ENCODE peak calls at places on chromosomes 13 and 19, in eight cellular contexts. D, W, J, B, M, N, E and Q are unnamed samples.

GRCh38 chr13:30552567-30552966 is 65.2 kb upstream of the USPL1 start:
- DNase-seq in D (no peak), W (no peak), J (no peak), B (no peak), M (no peak), N (no peak), E (no peak), Q (no peak)

GRCh38 chr19:19774354-19775033 is 41.6 kb upstream of the ZNF14 start:
- DNase-seq in D (no peak), W (no peak), J (no peak), B (no peak), M (no peak), N (no peak), E (no peak), Q (no peak)

GRCh38 chr19:35868172-35868822 is at the start of gene APLP1:
- DNase-seq in D (peak), W (peak), J (peak), B (peak), M (peak), N (no peak), E (peak), Q (peak)

GRCh38 chr19:17996826-17997316 is 11.1 kb upstream of the ARRDC2 start:
- DNase-seq in D (peak), W (peak), J (peak), B (peak), M (peak), N (peak), E (peak), Q (peak)

GRCh38 chr13:32001392-32001768 is 30.2 kb upstream of the FRY start:
- DNase-seq in D (peak), W (peak), J (peak), B (no peak), M (no peak), N (peak), E (peak), Q (peak)

GRCh38 chr19:53424968-53425597 is 6.7 kb upstream of the ZNF761 start:
- DNase-seq in D (peak), W (peak), J (peak), B (peak), M (peak), N (peak), E (peak), Q (peak)

GRCh38 chr13:65744761-65745160 is 1485.4 kb downstream of the PCDH9 start:
- DNase-seq in D (peak), W (no peak), J (no peak), B (no peak), M (no peak), N (peak), E (no peak), Q (no peak)

GRCh38 chr13:90420683-90421082 is 926.8 kb upstream of the MIR17HG start:
- DNase-seq in D (peak), W (no peak), J (no peak), B (no peak), M (no peak), N (peak), E (peak), Q (no peak)

GRCh38 chr19:51002542-51003311 is 1.3 kb upstream of the KLK8 start:
- DNase-seq in D (no peak), W (no peak), J (no peak), B (no peak), M (no peak), N (no peak), E (peak), Q (peak)

GRCh38 chr13:113815151-113816058 is 48.5 kb downstream of the GAS6 start:
- DNase-seq in D (no peak), W (no peak), J (no peak), B (no peak), M (peak), N (no peak), E (peak), Q (no peak)

GRCh38 chr19:5014941-5015340 is 46.0 kb downstream of the KDM4B start:
- DNase-seq in D (no peak), W (no peak), J (no peak), B (no peak), M (peak), N (no peak), E (no peak), Q (no peak)

GRCh38 chr13:28475916-28476725 is 18.8 kb downstream of the FLT1 start:
- DNase-seq in D (peak), W (peak), J (no peak), B (no peak), M (no peak), N (peak), E (peak), Q (no peak)

GRCh38 chr13:24694907-24695306 is 14.7 kb downstream of the ATP12A start:
- DNase-seq in D (no peak), W (no peak), J (no peak), B (no peak), M (no peak), N (no peak), E (peak), Q (no peak)

GRCh38 chr13:24491853-24492252 is 20.7 kb downstream of the PARP4 start:
- DNase-seq in D (no peak), W (peak), J (no peak), B (no peak), M (no peak), N (no peak), E (no peak), Q (no peak)

GRCh38 chr19:40443930-40444180 is 280 bp downstream of the SERTAD3 start:
- DNase-seq in D (peak), W (no peak), J (no peak), B (no peak), M (no peak), N (no peak), E (no peak), Q (no peak)

GRCh38 chr13:40764587-40765403 is 6.2 kb downstream of the MRPS31 start:
- DNase-seq in D (peak), W (peak), J (no peak), B (no peak), M (no peak), N (no peak), E (no peak), Q (no peak)

GRCh38 chr19:23415561-23416191 is 20.4 kb upstream of the ZNF91 start:
- DNase-seq in D (no peak), W (no peak), J (peak), B (no peak), M (peak), N (no peak), E (no peak), Q (no peak)

GRCh38 chr19:12353375-12353774 is 12.1 kb downstream of the ZNF442 start:
- DNase-seq in D (no peak), W (no peak), J (no peak), B (no peak), M (no peak), N (no peak), E (no peak), Q (no peak)

GRCh38 chr19:42441047-42441440 is 1.7 kb downstream of the CXCL17 start:
- DNase-seq in D (no peak), W (no peak), J (no peak), B (no peak), M (no peak), N (no peak), E (peak), Q (no peak)

GRCh38 chr19:41649827-41650226 is 23.0 kb upstream of the CEACAM4 start:
- DNase-seq in D (no peak), W (no peak), J (no peak), B (no peak), M (no peak), N (no peak), E (peak), Q (no peak)

GRCh38 chr13:92143766-92144165 is 745.3 kb downstream of the GPC5 start:
- DNase-seq in D (no peak), W (no peak), J (no peak), B (no peak), M (no peak), N (no peak), E (no peak), Q (no peak)

GRCh38 chr13:68667863-68668262 is 1437.7 kb upstream of the PCDH9 start:
- DNase-seq in D (no peak), W (no peak), J (no peak), B (no peak), M (no peak), N (no peak), E (no peak), Q (no peak)

GRCh38 chr19:36046443-36047050 is 7.5 kb downstream of the THAP8 start:
- DNase-seq in D (peak), W (no peak), J (no peak), B (no peak), M (no peak), N (no peak), E (no peak), Q (no peak)

GRCh38 chr13:101552797-101553196 is 100.3 kb downstream of the ITGBL1 start:
- DNase-seq in D (peak), W (peak), J (no peak), B (no peak), M (no peak), N (peak), E (peak), Q (no peak)

DNA sequence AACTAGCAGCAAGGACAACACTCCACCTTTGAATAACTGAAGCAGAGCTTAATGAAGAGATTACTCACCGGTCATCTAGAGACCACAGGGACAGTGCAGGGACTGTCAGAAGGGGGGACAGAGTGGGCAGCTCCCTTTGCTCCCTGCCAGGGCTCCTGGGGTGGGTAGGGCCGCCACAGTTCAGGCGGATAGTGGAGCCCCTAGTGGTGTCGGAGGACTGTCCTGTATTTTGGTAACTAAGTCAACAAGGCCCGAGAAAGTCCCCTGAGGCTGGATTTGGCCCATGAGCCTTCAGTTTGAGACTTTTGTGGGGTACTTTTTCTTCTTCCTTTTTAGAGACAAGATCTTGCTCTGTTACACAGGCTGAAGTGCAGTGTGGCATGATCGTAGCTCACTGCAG is 44.6 kb downstream of the GJA3 start:
- DNase-seq in D (no peak), W (no peak), J (no peak), B (no peak), M (no peak), N (no peak), E (no peak), Q (no peak)
- TF ChIP-seq CTCF in D (no peak), W (no peak), J (no peak), B (no peak), M (no peak), N (no peak), E (no peak), Q (no peak)

DNA sequence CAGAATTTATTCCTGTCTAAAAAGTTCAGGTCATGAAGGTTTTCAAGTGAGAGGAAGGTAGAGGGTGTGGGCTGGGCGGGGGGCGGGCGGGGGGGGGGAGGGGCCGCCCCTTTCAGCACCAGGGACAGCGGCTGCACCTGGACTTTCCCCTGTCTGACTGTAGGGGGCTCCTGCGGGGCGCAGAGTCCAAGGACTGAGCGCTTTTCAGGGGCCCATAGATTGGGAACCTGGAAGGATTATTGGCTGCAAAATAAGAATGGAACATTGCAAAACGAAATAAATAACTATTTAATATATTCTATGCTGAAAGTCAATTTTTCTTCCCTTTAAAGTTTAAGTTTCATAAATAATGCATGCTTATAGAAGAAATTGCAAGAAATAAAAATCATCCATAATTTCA is 8.9 kb upstream of the CYP4F3 start:
- DNase-seq in D (no peak), W (no peak), J (no peak), B (no peak), M (no peak), N (no peak), E (peak), Q (no peak)
- TF ChIP-seq CTCF in D (peak), W (peak), J (peak), B (no peak), M (no peak), N (peak), E (peak), Q (peak)

DNA sequence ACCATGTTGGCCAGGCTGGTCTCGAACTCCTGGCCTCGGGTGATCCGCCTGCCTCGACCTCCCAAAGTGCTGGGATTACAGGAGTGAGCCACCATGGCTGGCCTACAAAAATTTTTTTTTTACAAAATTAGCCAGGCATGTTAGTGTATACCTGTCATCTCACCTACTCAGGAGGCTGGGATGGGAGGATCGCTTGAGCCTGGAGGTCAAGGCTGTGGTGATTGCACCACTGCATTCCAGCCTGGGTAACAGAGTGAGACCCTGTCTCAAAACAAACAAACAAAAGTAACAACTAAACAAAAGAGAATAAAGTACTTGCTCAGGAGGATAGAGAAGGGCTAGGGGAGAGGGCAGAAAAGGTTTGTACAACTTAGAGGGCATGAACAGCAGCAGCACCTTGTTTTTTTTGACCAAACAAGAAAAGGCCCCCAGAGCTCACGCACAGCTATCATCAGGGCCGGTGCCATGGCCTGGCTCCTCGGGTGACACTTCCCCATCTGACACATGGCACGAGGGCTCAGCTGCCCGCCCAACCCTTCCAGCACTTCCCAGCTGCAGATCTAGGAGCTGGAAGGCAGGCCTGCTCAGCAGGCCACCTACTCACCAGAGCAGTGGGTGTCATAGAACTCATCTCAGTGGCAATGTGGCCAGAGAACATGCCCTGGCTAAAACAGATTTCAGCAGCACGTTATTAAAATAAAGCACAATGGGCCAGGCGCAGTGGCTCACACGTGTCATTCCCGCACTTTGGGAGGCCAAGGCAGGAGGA is 8.6 kb upstream of the SLC7A9 start:
- DNase-seq in D (no peak), W (no peak), J (no peak), B (no peak), M (no peak), N (no peak), E (no peak), Q (no peak)
- TF ChIP-seq CTCF in D (no peak), W (no peak), J (no peak), B (no peak), M (no peak), N (no peak), E (no peak), Q (no peak)

GRCh38 chr19:37563518-37563917 is 31.1 kb downstream of the ZNF571 start:
- DNase-seq in D (no peak), W (no peak), J (no peak), B (no peak), M (no peak), N (no peak), E (no peak), Q (no peak)
- TF ChIP-seq CTCF in D (no peak), W (no peak), J (no peak), B (no peak), M (no peak), N (no peak), E (no peak), Q (no peak)

GRCh38 chr19:48810151-48810550 is 678 bp downstream of the BCAT2 start:
- DNase-seq in D (no peak), W (no peak), J (no peak), B (no peak), M (no peak), N (no peak), E (no peak), Q (peak)

GRCh38 chr19:48814895-48815294 is 4.1 kb upstream of the BCAT2 start:
- DNase-seq in D (no peak), W (no peak), J (no peak), B (no peak), M (no peak), N (no peak), E (no peak), Q (no peak)

GRCh38 chr19:48812094-48812929 is 1.5 kb upstream of the BCAT2 start:
- DNase-seq in D (peak), W (peak), J (peak), B (peak), M (peak), N (peak), E (peak), Q (peak)

GRCh38 chr19:48815870-48816501 is 5.2 kb upstream of the BCAT2 start:
- DNase-seq in D (no peak), W (no peak), J (no peak), B (no peak), M (no peak), N (peak), E (no peak), Q (peak)

DNA sequence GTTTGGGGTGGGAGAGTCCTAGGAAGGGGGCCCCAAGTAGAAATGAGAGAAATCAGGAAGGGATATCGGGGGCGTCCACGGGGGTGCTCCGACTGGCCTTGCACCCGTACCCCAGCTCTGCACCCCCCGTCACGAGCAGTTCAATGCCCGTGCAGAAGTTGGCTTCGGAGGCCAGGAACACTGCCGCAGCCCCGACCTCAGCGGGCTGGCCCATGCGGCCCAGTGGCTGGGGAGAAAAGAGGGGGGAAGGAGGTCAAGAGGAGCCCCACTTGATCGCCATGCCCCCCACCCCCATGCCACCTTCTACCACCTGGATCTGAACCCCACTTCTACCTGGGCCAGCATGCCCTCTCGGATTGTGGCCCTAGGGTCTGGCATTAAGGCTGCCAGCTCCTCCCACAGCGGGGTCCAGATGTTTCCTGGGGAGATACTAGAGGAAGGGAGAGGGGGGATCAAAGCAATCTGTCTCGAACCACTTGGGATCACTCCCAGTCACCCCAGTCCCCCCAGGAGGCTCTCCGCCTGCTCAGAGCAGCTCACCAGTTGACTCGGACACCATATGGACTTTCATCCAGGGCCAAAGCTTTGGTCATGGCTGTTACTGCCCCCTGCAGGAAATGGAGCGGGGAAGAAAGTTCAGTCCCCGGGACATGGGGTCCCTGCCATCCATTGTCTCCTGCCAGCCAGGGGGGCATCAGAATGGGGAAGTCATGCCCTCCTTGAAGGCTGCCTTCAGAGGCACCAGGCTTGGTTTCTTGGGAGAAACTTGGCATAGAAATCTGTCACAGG is 2.5 kb upstream of the BCAT2 start:
- DNase-seq in D (no peak), W (no peak), J (no peak), B (no peak), M (no peak), N (no peak), E (no peak), Q (peak)
- TF ChIP-seq CTCF in D (no peak), W (peak), J (no peak), B (no peak), M (no peak), N (no peak), E (peak), Q (no peak)

GRCh38 chr19:1501200-1501595 is 10.2 kb downstream of the REEP6 start:
- DNase-seq in D (no peak), W (no peak), J (no peak), B (no peak), M (no peak), N (no peak), E (no peak), Q (no peak)

GRCh38 chr19:1503925-1504430 is 8.8 kb downstream of the ADAMTSL5 start:
- DNase-seq in D (no peak), W (no peak), J (no peak), B (no peak), M (no peak), N (no peak), E (no peak), Q (no peak)

GRCh38 chr19:1502433-1503088 is 10.3 kb downstream of the ADAMTSL5 start:
- DNase-seq in D (no peak), W (no peak), J (no peak), B (no peak), M (no peak), N (no peak), E (no peak), Q (no peak)

GRCh38 chr19:1505012-1505411 is 7.8 kb downstream of the ADAMTSL5 start:
- DNase-seq in D (no peak), W (no peak), J (no peak), B (no peak), M (no peak), N (no peak), E (no peak), Q (no peak)

DNA sequence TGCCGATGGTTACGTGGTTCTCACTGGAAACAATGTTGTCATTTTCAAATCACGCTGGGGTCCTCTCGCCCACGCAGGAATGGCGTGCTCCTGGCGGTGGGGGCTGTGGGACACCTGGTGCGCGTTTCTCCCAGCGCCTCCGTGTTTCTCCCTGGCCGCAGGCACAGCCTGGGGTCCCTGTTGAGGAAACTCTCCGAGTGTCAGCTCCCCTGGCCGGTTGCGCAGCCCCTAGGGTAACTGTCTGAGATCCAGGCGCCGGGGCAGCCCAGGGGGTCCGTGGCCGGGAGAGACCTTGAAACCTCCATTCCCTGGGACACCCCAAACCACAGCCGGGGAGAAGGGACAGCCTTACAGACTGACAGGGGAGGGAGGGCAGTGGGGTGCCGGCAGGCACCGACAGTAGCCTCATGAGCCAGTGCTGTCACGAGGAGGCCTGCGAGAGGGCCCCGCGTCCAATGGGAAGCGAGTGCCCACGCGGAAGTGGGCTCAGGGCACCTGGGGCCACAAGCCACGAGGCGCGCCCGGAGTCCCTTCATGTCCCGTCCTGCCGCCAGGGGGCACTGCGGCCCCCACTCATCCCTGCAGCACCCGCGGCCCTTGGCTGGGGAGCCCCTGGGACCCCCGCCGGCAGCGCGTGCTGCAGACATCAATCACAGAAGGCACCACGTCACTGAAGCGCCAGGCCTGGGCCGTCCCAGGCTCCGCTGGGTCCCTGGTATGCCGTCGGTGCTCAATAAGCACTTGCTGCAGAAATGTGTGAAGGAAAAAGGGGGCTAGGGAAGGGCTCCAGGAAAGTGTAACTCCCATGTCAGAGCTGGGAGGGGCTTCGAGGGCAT is 9.5 kb downstream of the ADAMTSL5 start:
- DNase-seq in D (peak), W (peak), J (peak), B (peak), M (peak), N (peak), E (peak), Q (peak)
- TF ChIP-seq CTCF in D (peak), W (peak), J (peak), B (peak), M (peak), N (peak), E (peak), Q (peak)